ENCODE peak calls at places on chromosomes 16 and 17, in seven cellular contexts. N is GM19239; L is adrenal gland; A is NCI-H460; S is osteocyte; W is smooth muscle cell of the brain vasculature; X is activated CD8-positive, alpha-beta memory T cell treated with anti-CD3 and anti-CD28 coated beads for 24 hours. I is an unnamed sample.

GRCh38 chr17:46851029-46851741 is at the start of gene WNT9B:
- DNase-seq in N (no peak), L (no peak), A (no peak), S (no peak), W (no peak), X (no peak), I (no peak)

GRCh38 chr17:82619211-82619610 is 29.0 kb downstream of the WDR45B start:
- DNase-seq in N (no peak), L (no peak), A (no peak), S (no peak), W (no peak), X (no peak), I (no peak)

GRCh38 chr16:7397901-7398300 is 65.3 kb downstream of the RBFOX1 start:
- DNase-seq in N (no peak), L (no peak), A (no peak), S (no peak), W (peak), X (no peak), I (no peak)

GRCh38 chr17:6374761-6375312 is 60.1 kb downstream of the AIPL1 start:
- DNase-seq in N (no peak), L (no peak), A (no peak), S (peak), W (no peak), X (peak), I (peak)

GRCh38 chr16:67919618-67920210 is 11.9 kb downstream of the CTRL start:
- DNase-seq in N (no peak), L (no peak), A (no peak), S (no peak), W (no peak), X (no peak), I (no peak)

GRCh38 chr16:84700518-84701277 is 898 bp downstream of the USP10 start:
- DNase-seq in N (peak), L (peak), A (no peak), S (no peak), W (no peak), X (peak), I (no peak)

GRCh38 chr17:34981538-34982241 is 1.4 kb downstream of the LIG3 start:
- DNase-seq in N (no peak), L (no peak), A (no peak), S (no peak), W (no peak), X (no peak), I (no peak)

GRCh38 chr17:57612202-57613071 is 132.7 kb downstream of the CCDC182 start:
- DNase-seq in N (no peak), L (peak), A (no peak), S (no peak), W (no peak), X (no peak), I (no peak)

GRCh38 chr16:46826618-46827017 is 4.4 kb downstream of the C16orf87 start:
- DNase-seq in N (no peak), L (no peak), A (no peak), S (no peak), W (no peak), X (no peak), I (no peak)

GRCh38 chr17:55726440-55726839 is 3.8 kb upstream of the TMEM100 start:
- DNase-seq in N (no peak), L (peak), A (peak), S (peak), W (peak), X (no peak), I (no peak)

GRCh38 chr17:15348030-15348429 is 6.6 kb upstream of the TEKT3 start:
- DNase-seq in N (no peak), L (no peak), A (no peak), S (no peak), W (no peak), X (no peak), I (no peak)

GRCh38 chr17:987931-988330 is 8.4 kb upstream of the NXN start:
- DNase-seq in N (no peak), L (no peak), A (no peak), S (no peak), W (no peak), X (no peak), I (no peak)

I was measured in vagina.